ENCODE peak calls at places on chromosomes 12 and 14, in eight cellular contexts. One of them, this sample, is unnamed.

GRCh38 chr14:99860219-99860618 is 67.0 kb downstream of the EML1 start:
- DNase-seq in HCT116: no peak
- DNase-seq in PC-9: no peak
- DNase-seq in endothelial cell of umbilical vein: no peak
- DNase-seq in astrocyte: no peak
- DNase-seq in H9: no peak
- DNase-seq in IMR-90: no peak
- DNase-seq in HepG2: no peak
- DNase-seq in this sample: no peak

GRCh38 chr12:10070380-10070779 is 28.4 kb downstream of the CLEC1A start:
- DNase-seq in IMR-90: no peak
- DNase-seq in PC-9: no peak
- DNase-seq in HCT116: no peak
- DNase-seq in H9: no peak
- DNase-seq in astrocyte: no peak
- DNase-seq in HepG2: no peak
- DNase-seq in endothelial cell of umbilical vein: no peak
- DNase-seq in this sample: no peak

GRCh38 chr12:33182485-33182884 is 257.1 kb downstream of the SYT10 start:
- DNase-seq in IMR-90: no peak
- DNase-seq in HepG2: no peak
- DNase-seq in H9: no peak
- DNase-seq in endothelial cell of umbilical vein: no peak
- DNase-seq in PC-9: no peak
- DNase-seq in astrocyte: no peak
- DNase-seq in HCT116: no peak
- DNase-seq in this sample: no peak

GRCh38 chr14:93185333-93185688 is 194 bp downstream of the LYSET start:
- DNase-seq in astrocyte: no peak
- DNase-seq in HepG2: no peak
- DNase-seq in IMR-90: no peak
- DNase-seq in HCT116: no peak
- DNase-seq in endothelial cell of umbilical vein: no peak
- DNase-seq in PC-9: no peak
- DNase-seq in H9: no peak
- DNase-seq in this sample: peak; percentile 68

GRCh38 chr14:68784995-68785816 is 7.7 kb downstream of the ZFP36L1 start:
- DNase-seq in IMR-90: peak; percentile 86
- DNase-seq in astrocyte: peak; percentile 90
- DNase-seq in endothelial cell of umbilical vein: peak; percentile 46
- DNase-seq in PC-9: peak; percentile 79
- DNase-seq in HepG2: no peak
- DNase-seq in HCT116: peak; percentile 86
- DNase-seq in H9: no peak
- DNase-seq in this sample: no peak

GRCh38 chr12:51391047-51391837 is at the start of gene GALNT6:
- DNase-seq in endothelial cell of umbilical vein: peak; percentile 28
- DNase-seq in HepG2: no peak
- DNase-seq in astrocyte: no peak
- DNase-seq in H9: peak; percentile 92
- DNase-seq in HCT116: no peak
- DNase-seq in IMR-90: no peak
- DNase-seq in PC-9: peak; percentile 55
- DNase-seq in this sample: peak; percentile 89

GRCh38 chr12:68867606-68868005 is 59.6 kb downstream of the MDM2 start:
- DNase-seq in astrocyte: no peak
- DNase-seq in H9: peak; percentile 66
- DNase-seq in HepG2: no peak
- DNase-seq in IMR-90: no peak
- DNase-seq in HCT116: no peak
- DNase-seq in PC-9: no peak
- DNase-seq in endothelial cell of umbilical vein: no peak
- DNase-seq in this sample: no peak

GRCh38 chr12:25725874-25726273 is 172.8 kb upstream of the LMNTD1 start:
- DNase-seq in H9: no peak
- DNase-seq in IMR-90: peak; percentile 78
- DNase-seq in endothelial cell of umbilical vein: no peak
- DNase-seq in HCT116: no peak
- DNase-seq in astrocyte: peak; percentile 49
- DNase-seq in HepG2: no peak
- DNase-seq in PC-9: no peak
- DNase-seq in this sample: no peak

GRCh38 chr14:82055511-82055910 is 521.9 kb upstream of the SEL1L start:
- DNase-seq in endothelial cell of umbilical vein: no peak
- DNase-seq in PC-9: no peak
- DNase-seq in astrocyte: no peak
- DNase-seq in HCT116: no peak
- DNase-seq in HepG2: no peak
- DNase-seq in H9: no peak
- DNase-seq in IMR-90: no peak
- DNase-seq in this sample: peak; percentile 23

GRCh38 chr14:103581954-103582703 is 19.4 kb downstream of the COA8 start:
- DNase-seq in H9: peak; percentile 37
- DNase-seq in HepG2: no peak
- DNase-seq in PC-9: no peak
- DNase-seq in IMR-90: no peak
- DNase-seq in astrocyte: no peak
- DNase-seq in HCT116: no peak
- DNase-seq in endothelial cell of umbilical vein: no peak
- DNase-seq in this sample: no peak

GRCh38 chr14:99380402-99380801 is 100.3 kb downstream of the SETD3 start:
- DNase-seq in H9: no peak
- DNase-seq in IMR-90: no peak
- DNase-seq in endothelial cell of umbilical vein: no peak
- DNase-seq in HCT116: no peak
- DNase-seq in PC-9: no peak
- DNase-seq in astrocyte: no peak
- DNase-seq in HepG2: no peak
- DNase-seq in this sample: peak; percentile 60

GRCh38 chr12:60223242-60223641 is 627.4 kb downstream of the SLC16A7 start:
- DNase-seq in HepG2: no peak
- DNase-seq in IMR-90: no peak
- DNase-seq in PC-9: no peak
- DNase-seq in H9: no peak
- DNase-seq in HCT116: no peak
- DNase-seq in astrocyte: no peak
- DNase-seq in endothelial cell of umbilical vein: no peak
- DNase-seq in this sample: no peak

GRCh38 chr12:53173085-53173715 is 7.3 kb upstream of the ZNF740 start:
- DNase-seq in HepG2: no peak
- DNase-seq in H9: no peak
- DNase-seq in PC-9: no peak
- DNase-seq in IMR-90: peak; percentile 53
- DNase-seq in endothelial cell of umbilical vein: no peak
- DNase-seq in HCT116: no peak
- DNase-seq in astrocyte: peak; percentile 25
- DNase-seq in this sample: no peak

GRCh38 chr14:105917933-105918436 is 391.6 kb downstream of the TMEM121 start:
- DNase-seq in HepG2: no peak
- DNase-seq in HCT116: no peak
- DNase-seq in PC-9: no peak
- DNase-seq in endothelial cell of umbilical vein: no peak
- DNase-seq in H9: no peak
- DNase-seq in IMR-90: no peak
- DNase-seq in astrocyte: no peak
- DNase-seq in this sample: no peak

GRCh38 chr14:72451081-72451972 is 442.6 kb downstream of the DPF3 start:
- DNase-seq in HepG2: no peak
- DNase-seq in IMR-90: no peak
- DNase-seq in H9: no peak
- DNase-seq in endothelial cell of umbilical vein: no peak
- DNase-seq in HCT116: no peak
- DNase-seq in astrocyte: peak; percentile 41
- DNase-seq in PC-9: no peak
- DNase-seq in this sample: no peak

GRCh38 chr12:121811434-121812319 is 7.9 kb downstream of the SETD1B start:
- DNase-seq in astrocyte: no peak
- DNase-seq in PC-9: no peak
- DNase-seq in H9: peak; percentile 80
- DNase-seq in endothelial cell of umbilical vein: peak; percentile 67
- DNase-seq in IMR-90: peak; percentile 66
- DNase-seq in HCT116: no peak
- DNase-seq in HepG2: peak; percentile 57
- DNase-seq in this sample: peak; percentile 86

GRCh38 chr12:79690156-79690605 is 583 bp downstream of the PAWR start:
- DNase-seq in HepG2: peak; percentile 14
- DNase-seq in PC-9: no peak
- DNase-seq in IMR-90: peak; percentile 20
- DNase-seq in endothelial cell of umbilical vein: no peak
- DNase-seq in H9: no peak
- DNase-seq in HCT116: no peak
- DNase-seq in astrocyte: no peak
- DNase-seq in this sample: peak; percentile 75

GRCh38 chr12:108798551-108799221 is 58.7 kb downstream of the SSH1 start:
- DNase-seq in H9: no peak
- DNase-seq in endothelial cell of umbilical vein: peak; percentile 65
- DNase-seq in HCT116: no peak
- DNase-seq in astrocyte: peak; percentile 52
- DNase-seq in IMR-90: peak; percentile 86
- DNase-seq in PC-9: no peak
- DNase-seq in HepG2: no peak
- DNase-seq in this sample: no peak

DNA sequence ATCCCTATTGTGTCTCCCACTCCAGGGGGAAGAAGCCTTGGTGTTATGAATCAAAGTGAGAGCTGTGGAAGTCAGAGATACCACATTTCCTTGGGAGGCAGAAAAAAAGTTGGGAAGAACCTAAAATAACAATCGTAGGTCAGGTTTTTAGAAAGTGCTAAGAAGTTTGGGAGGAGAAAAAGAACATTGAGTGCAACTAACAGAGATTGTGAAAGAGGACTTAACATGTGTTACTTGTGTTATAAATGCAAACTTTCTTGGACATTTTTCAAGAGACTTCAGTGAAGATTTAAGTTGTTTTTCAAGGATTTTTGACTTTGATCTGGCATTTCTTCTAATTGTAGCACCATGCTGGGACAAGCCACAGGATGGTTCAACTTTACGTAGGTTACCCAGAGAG is 7.8 kb upstream of the ERP27 start:
- DNase-seq in IMR-90: no peak
- DNase-seq in HCT116: no peak
- DNase-seq in endothelial cell of umbilical vein: no peak
- DNase-seq in PC-9: no peak
- DNase-seq in H9: no peak
- DNase-seq in astrocyte: no peak
- DNase-seq in HepG2: no peak
- DNase-seq in this sample: no peak
- H4K20me1 ChIP-seq in IMR-90: no peaks in the 10 kb centered on the region
- H4K20me1 ChIP-seq in HCT116: no peaks in the 10 kb centered on the region
- H4K20me1 ChIP-seq in endothelial cell of umbilical vein: no peaks in the 10 kb centered on the region
- H4K20me1 ChIP-seq in PC-9: no peaks in the 10 kb centered on the region
- H4K20me1 ChIP-seq in H9: no peaks in the 10 kb centered on the region
- H4K20me1 ChIP-seq in astrocyte: no peaks in the 10 kb centered on the region
- H4K20me1 ChIP-seq in HepG2: no peaks in the 10 kb centered on the region
- H4K20me1 ChIP-seq in this sample: peaks cover 4% of the 10 kb centered on the region

GRCh38 chr14:55281316-55281839 is 10.2 kb downstream of the FBXO34 start:
- DNase-seq in HepG2: no peak
- DNase-seq in HCT116: no peak
- DNase-seq in astrocyte: no peak
- DNase-seq in H9: no peak
- DNase-seq in IMR-90: no peak
- DNase-seq in endothelial cell of umbilical vein: no peak
- DNase-seq in PC-9: no peak
- DNase-seq in this sample: no peak
- H4K20me1 ChIP-seq in HepG2: peaks cover 5% of the 10 kb centered on the region
- H4K20me1 ChIP-seq in HCT116: peaks cover 4% of the 10 kb centered on the region
- H4K20me1 ChIP-seq in astrocyte: peaks cover 73% of the 10 kb centered on the region
- H4K20me1 ChIP-seq in H9: no peaks in the 10 kb centered on the region
- H4K20me1 ChIP-seq in IMR-90: peaks cover 61% of the 10 kb centered on the region
- H4K20me1 ChIP-seq in endothelial cell of umbilical vein: peaks cover 5% of the 10 kb centered on the region
- H4K20me1 ChIP-seq in PC-9: peaks cover 14% of the 10 kb centered on the region
- H4K20me1 ChIP-seq in this sample: peaks cover 20% of the 10 kb centered on the region

DNA sequence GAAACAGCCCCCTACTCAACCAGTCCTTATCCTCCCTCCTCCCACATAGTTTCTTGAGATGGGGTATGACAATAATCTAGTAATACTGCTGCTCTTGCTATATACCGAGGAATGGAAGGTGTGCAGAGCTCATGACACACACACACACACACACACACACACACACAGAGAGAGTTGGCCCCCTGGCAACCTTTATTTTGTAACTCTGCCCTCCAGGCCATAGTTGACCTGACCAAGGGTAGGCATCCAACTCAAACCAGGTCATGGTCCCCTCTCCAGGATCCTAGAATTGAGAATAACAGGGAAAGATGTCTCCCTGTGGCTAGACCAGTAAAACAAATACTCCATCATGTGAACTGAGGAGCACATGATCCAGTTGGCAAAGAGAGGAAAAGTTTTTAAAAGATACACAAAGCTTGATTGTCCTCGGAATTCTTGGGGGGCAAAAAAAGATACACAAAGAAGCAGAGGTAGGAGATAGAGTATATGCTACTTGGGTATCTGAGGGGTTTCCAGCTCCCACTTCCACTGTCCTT is 11.3 kb downstream of the ERO1A start:
- DNase-seq in endothelial cell of umbilical vein: no peak
- DNase-seq in IMR-90: no peak
- DNase-seq in H9: no peak
- DNase-seq in PC-9: no peak
- DNase-seq in astrocyte: no peak
- DNase-seq in HCT116: no peak
- DNase-seq in HepG2: no peak
- DNase-seq in this sample: no peak
- H4K20me1 ChIP-seq in endothelial cell of umbilical vein: peaks cover 6% of the 10 kb centered on the region
- H4K20me1 ChIP-seq in IMR-90: peaks cover 38% of the 10 kb centered on the region
- H4K20me1 ChIP-seq in H9: no peaks in the 10 kb centered on the region
- H4K20me1 ChIP-seq in PC-9: peaks cover 3% of the 10 kb centered on the region
- H4K20me1 ChIP-seq in astrocyte: peaks cover 34% of the 10 kb centered on the region
- H4K20me1 ChIP-seq in HCT116: peaks cover 4% of the 10 kb centered on the region
- H4K20me1 ChIP-seq in HepG2: peaks cover 48% of the 10 kb centered on the region
- H4K20me1 ChIP-seq in this sample: peaks cover 20% of the 10 kb centered on the region

DNA sequence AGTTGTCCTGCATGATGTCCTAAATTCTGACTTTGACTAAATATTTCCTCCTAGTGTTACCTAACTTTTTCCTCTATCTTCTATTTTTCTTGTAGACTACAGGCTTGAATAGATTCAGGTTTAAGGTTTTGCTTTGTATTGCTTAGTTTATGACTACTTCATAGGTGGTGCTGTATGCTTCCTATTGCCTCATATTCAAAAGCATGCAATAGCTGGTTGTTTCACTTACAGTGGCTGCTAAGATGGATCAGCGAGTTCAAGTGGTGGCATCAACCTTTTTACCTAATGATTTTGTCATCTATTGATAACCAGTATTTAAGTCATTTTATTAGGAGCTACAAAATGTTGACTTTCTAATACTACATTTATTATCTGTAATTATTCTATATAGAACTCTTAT is 36.3 kb upstream of the BICD1 start:
- DNase-seq in HCT116: no peak
- DNase-seq in IMR-90: no peak
- DNase-seq in HepG2: no peak
- DNase-seq in H9: no peak
- DNase-seq in astrocyte: no peak
- DNase-seq in endothelial cell of umbilical vein: no peak
- DNase-seq in PC-9: no peak
- DNase-seq in this sample: no peak
- H4K20me1 ChIP-seq in HCT116: no peaks in the 10 kb centered on the region
- H4K20me1 ChIP-seq in IMR-90: no peaks in the 10 kb centered on the region
- H4K20me1 ChIP-seq in HepG2: no peaks in the 10 kb centered on the region
- H4K20me1 ChIP-seq in H9: no peaks in the 10 kb centered on the region
- H4K20me1 ChIP-seq in astrocyte: no peaks in the 10 kb centered on the region
- H4K20me1 ChIP-seq in endothelial cell of umbilical vein: no peaks in the 10 kb centered on the region
- H4K20me1 ChIP-seq in PC-9: no peaks in the 10 kb centered on the region
- H4K20me1 ChIP-seq in this sample: no peaks in the 10 kb centered on the region

This sample was measured in Karpas-422.